ENCODE peak calls at places on chromosome 13, in five cellular contexts. Q is K562, G is breast epithelium, M is HCT116, F is vagina. V is an unnamed sample.

GRCh38 chr13:41520699-41521630 is 63.6 kb downstream of the RGCC start:
- DNase-seq in Q (no peak), G (no peak), M (no peak), F (no peak), V (peak; percentile 73)

GRCh38 chr13:85985791-85986190 is 186.6 kb upstream of the SLITRK6 start:
- DNase-seq in Q (no peak), G (no peak), M (no peak), F (no peak), V (no peak)

GRCh38 chr13:41060723-41061074 is 610 bp upstream of the WBP4 start:
- DNase-seq in Q (peak; percentile 84), G (peak; percentile 82), M (peak; percentile 47), F (no peak), V (no peak)

GRCh38 chr13:109949395-109949794 is 163.0 kb upstream of the IRS2 start:
- DNase-seq in Q (no peak), G (no peak), M (no peak), F (no peak), V (no peak)

GRCh38 chr13:29266261-29266660 is 329.2 kb downstream of the SLC7A1 start:
- DNase-seq in Q (no peak), G (no peak), M (no peak), F (no peak), V (no peak)

GRCh38 chr13:70568571-70568970 is 460.3 kb upstream of the KLHL1 start:
- DNase-seq in Q (peak; percentile 27), G (no peak), M (peak; percentile 19), F (no peak), V (peak; percentile 30)

GRCh38 chr13:73399347-73400216 is 340.8 kb downstream of the KLF5 start:
- DNase-seq in Q (no peak), G (no peak), M (no peak), F (no peak), V (no peak)

GRCh38 chr13:37647038-37647650 is 48.6 kb upstream of the POSTN start:
- DNase-seq in Q (no peak), G (no peak), M (no peak), F (no peak), V (no peak)

GRCh38 chr13:74061939-74062595 is 72.1 kb downstream of the KLF12 start:
- DNase-seq in Q (no peak), G (no peak), M (no peak), F (no peak), V (no peak)

GRCh38 chr13:20566424-20566916 is 487 bp upstream of the IFT88 start:
- DNase-seq in Q (peak; percentile 71), G (no peak), M (peak; percentile 48), F (no peak), V (no peak)

GRCh38 chr13:52195052-52195837 is 35.8 kb upstream of the NEK3 start:
- DNase-seq in Q (no peak), G (peak; percentile 78), M (no peak), F (no peak), V (no peak)
- TF ChIP-seq POLR2AphosphoS5 in Q (no peak), G (peak; percentile 19), M (no peak), F (no peak), V (no peak)

GRCh38 chr13:80336335-80336734 is 4.6 kb downstream of the SPRY2 start:
- DNase-seq in Q (no peak), G (no peak), M (no peak), F (no peak), V (no peak)

GRCh38 chr13:80337706-80338105 is 3.2 kb downstream of the SPRY2 start:
- DNase-seq in Q (no peak), G (no peak), M (no peak), F (no peak), V (no peak)

GRCh38 chr13:80338781-80339577 is 1.9 kb downstream of the SPRY2 start:
- DNase-seq in Q (peak; percentile 63), G (peak; percentile 63), M (no peak), F (no peak), V (no peak)

GRCh38 chr13:80337011-80337688 is 3.8 kb downstream of the SPRY2 start:
- DNase-seq in Q (no peak), G (no peak), M (no peak), F (no peak), V (no peak)

DNA sequence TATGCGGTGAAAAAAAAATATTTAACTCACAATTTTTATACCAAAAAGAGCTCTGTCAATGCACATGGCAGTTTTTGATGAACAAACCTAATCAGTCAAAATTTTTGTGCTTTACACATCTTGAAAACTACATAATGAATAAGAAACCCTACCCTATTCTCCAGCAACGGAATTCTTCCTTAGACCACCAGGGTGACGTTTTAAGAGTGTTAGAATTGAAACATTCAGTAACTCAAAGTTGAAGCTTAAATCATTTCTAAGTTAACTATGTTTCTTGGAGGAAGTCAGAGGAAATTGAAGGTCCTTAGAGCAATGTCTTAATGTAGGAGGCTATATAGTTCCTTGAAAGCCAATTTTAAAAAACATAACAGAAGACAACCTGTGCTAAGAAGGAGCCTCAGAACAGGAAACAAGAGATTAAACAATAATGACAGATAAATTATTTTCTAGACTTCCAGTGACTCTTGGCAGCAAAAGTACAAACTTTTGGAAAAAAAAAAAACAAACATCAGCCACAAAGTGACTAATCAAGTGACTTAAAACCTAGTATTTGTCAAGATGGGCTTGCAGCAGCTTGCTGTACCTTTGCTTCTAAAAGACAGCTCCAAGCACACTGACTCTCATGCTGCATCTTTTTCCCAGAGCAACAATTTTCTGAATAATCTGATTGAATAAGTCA is 6.2 kb downstream of the SPRY2 start:
- DNase-seq in Q (no peak), G (no peak), M (no peak), F (no peak), V (no peak)
- H3K36me3 ChIP-seq in Q (peaks cover 15% of the 10 kb centered on the region), G (no peaks in the 10 kb centered on the region), M (no peaks in the 10 kb centered on the region), F (no peaks in the 10 kb centered on the region), V (no peaks in the 10 kb centered on the region)

GRCh38 chr13:113410472-113411201 is 42.7 kb downstream of the ADPRHL1 start:
- DNase-seq in Q (no peak), G (no peak), M (peak; percentile 89), F (no peak), V (no peak)
- TF ChIP-seq POLR2AphosphoS5 in Q (no peak), G (no peak), M (peak; percentile 21), F (no peak), V (no peak)

DNA sequence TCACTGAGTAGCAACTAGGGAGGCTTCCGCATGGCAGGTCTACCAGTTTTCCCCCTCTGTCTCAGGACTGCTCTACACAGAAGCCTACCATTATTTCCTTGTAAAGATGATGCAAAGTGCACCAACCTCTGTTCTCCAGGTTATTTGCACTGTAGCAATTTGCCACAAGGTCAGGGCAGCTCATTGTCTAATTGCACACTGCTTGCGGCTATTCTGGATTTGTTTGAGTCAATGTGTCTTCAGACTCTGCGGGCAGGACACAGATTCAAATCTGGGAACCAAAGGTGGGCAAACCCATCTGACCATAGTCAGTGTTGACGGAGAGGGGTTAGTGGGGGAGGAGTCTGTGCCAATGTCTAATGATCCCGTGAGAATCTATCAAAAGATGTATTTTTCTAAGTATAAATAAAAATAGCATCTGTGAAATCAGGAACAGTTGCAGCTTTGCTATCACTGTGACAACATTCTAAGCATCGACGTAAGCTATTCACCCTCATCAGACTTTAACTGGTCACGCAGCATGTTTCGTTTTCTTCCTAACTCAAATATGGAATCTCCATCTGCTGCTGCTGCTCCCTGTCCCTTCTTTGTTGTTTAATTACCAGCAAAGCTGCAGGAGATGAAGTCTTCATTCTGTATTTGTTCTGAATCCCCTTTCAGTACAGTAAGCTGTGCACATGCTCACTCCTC is 26.4 kb downstream of the CYSLTR2 start:
- DNase-seq in Q (no peak), G (no peak), M (no peak), F (no peak), V (no peak)
- H3K36me3 ChIP-seq in Q (no peaks in the 10 kb centered on the region), G (no peaks in the 10 kb centered on the region), M (no peaks in the 10 kb centered on the region), F (no peaks in the 10 kb centered on the region), V (no peaks in the 10 kb centered on the region)

DNA sequence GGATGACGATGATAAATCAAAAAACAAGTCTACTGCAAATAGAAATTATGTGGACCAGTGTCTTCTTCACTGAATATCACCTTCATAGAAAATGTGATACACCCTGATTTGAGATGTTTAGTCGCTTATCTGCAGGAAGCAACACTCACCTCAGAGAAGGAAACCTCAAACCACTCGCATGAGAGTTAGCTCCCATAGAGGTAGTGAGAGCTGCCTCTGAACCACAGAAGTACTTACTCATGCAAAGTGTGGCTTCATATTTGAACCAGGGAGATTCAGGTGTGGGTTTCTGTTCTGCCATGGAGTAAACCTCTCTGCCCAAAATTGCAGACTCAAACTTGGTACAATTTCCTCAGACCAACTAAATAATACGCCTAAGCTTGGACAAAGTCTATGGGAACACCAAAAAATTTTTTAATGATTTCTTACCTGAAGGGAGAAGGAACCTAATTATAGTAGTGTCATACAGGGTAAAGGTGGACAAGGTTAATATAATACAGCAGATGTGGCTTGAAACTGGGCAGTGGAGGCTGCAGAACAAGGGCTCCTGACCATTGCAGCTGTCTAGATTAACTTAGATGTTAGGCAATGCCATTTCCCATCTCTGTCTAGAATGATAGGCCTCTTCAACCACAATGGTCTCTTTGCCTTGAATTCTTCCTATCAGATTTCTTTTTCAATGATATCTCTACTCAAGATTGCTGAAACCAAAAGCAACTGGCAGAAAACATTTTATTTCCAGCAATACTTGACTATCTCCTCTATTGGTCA is 29.6 kb upstream of the RCBTB2 start:
- DNase-seq in Q (peak; percentile 34), G (no peak), M (no peak), F (no peak), V (no peak)
- TF ChIP-seq POLR2AphosphoS5 in Q (no peak), G (no peak), M (no peak), F (no peak), V (no peak)

GRCh38 chr13:113548778-113549621 is 35.6 kb upstream of the TFDP1 start:
- DNase-seq in Q (peak; percentile 43), G (peak; percentile 43), M (no peak), F (no peak), V (no peak)
- H3K36me3 ChIP-seq in Q (peaks cover 17% of the 10 kb centered on the region), G (no peaks in the 10 kb centered on the region), M (no peaks in the 10 kb centered on the region), F (peaks cover 17% of the 10 kb centered on the region), V (peaks cover 4% of the 10 kb centered on the region)

DNA sequence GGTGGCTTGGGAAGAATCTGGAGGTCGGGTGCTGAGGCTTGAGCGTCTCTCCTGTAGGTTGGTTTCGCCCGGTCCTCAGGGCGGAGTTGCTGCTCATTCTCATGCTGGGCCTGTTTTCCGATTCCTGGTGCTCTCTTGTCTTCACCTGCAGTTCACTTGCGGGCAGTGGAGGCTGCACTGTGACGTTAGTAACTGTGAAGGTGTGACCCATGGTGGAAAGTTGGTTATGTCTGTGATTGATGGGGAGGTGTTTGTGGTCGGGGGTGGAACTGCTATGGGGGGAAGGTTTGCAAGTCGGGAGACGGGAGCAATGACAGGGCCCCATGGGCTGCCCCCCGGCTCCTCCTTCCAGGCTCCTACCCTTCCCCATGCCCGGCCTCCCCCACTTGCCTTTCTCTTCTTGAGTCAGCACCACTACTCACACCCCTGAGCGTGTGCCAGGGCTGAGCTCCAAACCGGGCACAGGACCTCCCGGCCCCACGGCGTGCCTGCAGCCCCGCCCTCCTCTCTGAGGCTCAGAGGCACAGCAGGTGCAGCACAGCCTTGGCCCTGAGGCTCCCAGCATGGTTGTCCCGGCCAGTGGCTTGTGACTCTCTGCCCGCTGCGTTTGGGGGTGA is 79.1 kb downstream of the ATP11A start:
- DNase-seq in Q (no peak), G (no peak), M (no peak), F (no peak), V (no peak)
- TF ChIP-seq POLR2AphosphoS5 in Q (no peak), G (no peak), M (no peak), F (no peak), V (no peak)

GRCh38 chr13:51373451-51373850 is 34.0 kb downstream of the SERPINE3 start:
- DNase-seq in Q (no peak), G (no peak), M (no peak), F (no peak), V (no peak)
- H3K36me3 ChIP-seq in Q (peaks cover 85% of the 10 kb centered on the region), G (peaks cover under 1% of the 10 kb centered on the region), M (peaks cover 16% of the 10 kb centered on the region), F (peaks cover 51% of the 10 kb centered on the region), V (peaks cover 98% of the 10 kb centered on the region)